ENCODE peak calls at places on chromosome 6, in six cellular contexts. I is upper lobe of right lung, L is breast epithelium, K is mesenchymal stem cell, F is cardiac muscle cell, D is heart right ventricle. U is an unnamed sample. For H3K27me3, the result is how much of the 10 kb centered on the place peaks cover.

GRCh38 chr6:89311853-89312531 is 3.1 kb downstream of the GABRR2 start:
- DNase-seq in I (no peak), L (peak), K (peak), F (peak), D (peak), U (peak)

GRCh38 chr6:11710221-11710836 is 68.3 kb downstream of the ADTRP start:
- DNase-seq in I (no peak), L (no peak), K (no peak), F (peak), D (no peak), U (no peak)

GRCh38 chr6:95364016-95364604 is 213.2 kb upstream of the MANEA start:
- DNase-seq in I (no peak), L (no peak), K (peak), F (peak), D (no peak), U (no peak)

GRCh38 chr6:42010185-42010872 is 40.0 kb upstream of the TAF8 start:
- DNase-seq in I (peak), L (no peak), K (peak), F (no peak), D (no peak), U (peak)

GRCh38 chr6:157088841-157089240 is 234.5 kb downstream of the TMEM242 start:
- DNase-seq in I (no peak), L (no peak), K (no peak), F (no peak), D (no peak), U (no peak)

GRCh38 chr6:111872521-111873177 is 603 bp downstream of the FYN start:
- DNase-seq in I (no peak), L (no peak), K (no peak), F (peak), D (peak), U (no peak)

GRCh38 chr6:105896821-105897095 is 189.4 kb upstream of the PRDM1 start:
- DNase-seq in I (no peak), L (no peak), K (no peak), F (no peak), D (no peak), U (no peak)

GRCh38 chr6:101722991-101723579 is 329.6 kb downstream of the GRIK2 start:
- DNase-seq in I (no peak), L (no peak), K (peak), F (no peak), D (no peak), U (no peak)

GRCh38 chr6:111605100-111605748 is 454 bp downstream of the TRAF3IP2 start:
- DNase-seq in I (peak), L (peak), K (peak), F (peak), D (peak), U (peak)

GRCh38 chr6:165769401-165769800 is 106.4 kb upstream of the PDE10A start:
- DNase-seq in I (no peak), L (no peak), K (no peak), F (no peak), D (no peak), U (no peak)

GRCh38 chr6:165767228-165767627 is 104.2 kb upstream of the PDE10A start:
- DNase-seq in I (no peak), L (no peak), K (no peak), F (no peak), D (no peak), U (no peak)

GRCh38 chr6:165766026-165766425 is 103.0 kb upstream of the PDE10A start:
- DNase-seq in I (no peak), L (no peak), K (no peak), F (no peak), D (no peak), U (no peak)

GRCh38 chr6:165768961-165769360 is 105.9 kb upstream of the PDE10A start:
- DNase-seq in I (no peak), L (no peak), K (no peak), F (no peak), D (no peak), U (no peak)

GRCh38 chr6:165766457-165766856 is 103.4 kb upstream of the PDE10A start:
- DNase-seq in I (no peak), L (no peak), K (peak), F (no peak), D (no peak), U (no peak)
- H3K27me3 ChIP-seq in I (under half), L (under half), K (under half), F (under half), D (under half), U (under half)

DNA sequence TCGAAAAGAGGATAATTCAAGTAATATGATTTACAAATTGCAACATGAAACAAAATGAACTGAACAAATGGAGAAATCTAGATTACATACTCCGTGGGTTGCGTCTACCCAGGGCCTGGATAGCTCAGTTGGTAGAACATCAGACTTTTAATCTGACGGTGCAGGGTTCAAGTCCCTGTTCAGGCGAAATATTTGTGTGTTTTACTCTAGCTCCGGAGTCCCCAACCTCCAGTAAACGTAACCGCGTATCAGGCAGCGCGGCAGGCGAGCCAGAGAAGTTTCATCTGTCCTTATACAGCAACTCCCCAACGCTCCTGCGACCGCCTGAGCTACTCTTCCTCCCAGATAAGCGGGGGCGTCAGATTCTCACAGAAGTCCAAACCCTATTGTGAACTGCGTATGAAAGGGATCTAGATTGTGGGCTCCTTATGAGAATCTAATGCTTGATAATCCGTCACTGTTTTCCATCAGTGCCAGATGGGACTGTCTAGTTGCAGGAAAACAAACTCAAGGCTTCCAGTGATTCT is 176.1 kb downstream of the TRIM27 start:
- DNase-seq in I (no peak), L (no peak), K (peak), F (peak), D (no peak), U (no peak)
- H3K27me3 ChIP-seq in I (half or more), L (half or more), K (under half), F (half or more), D (half or more), U (under half)

DNA sequence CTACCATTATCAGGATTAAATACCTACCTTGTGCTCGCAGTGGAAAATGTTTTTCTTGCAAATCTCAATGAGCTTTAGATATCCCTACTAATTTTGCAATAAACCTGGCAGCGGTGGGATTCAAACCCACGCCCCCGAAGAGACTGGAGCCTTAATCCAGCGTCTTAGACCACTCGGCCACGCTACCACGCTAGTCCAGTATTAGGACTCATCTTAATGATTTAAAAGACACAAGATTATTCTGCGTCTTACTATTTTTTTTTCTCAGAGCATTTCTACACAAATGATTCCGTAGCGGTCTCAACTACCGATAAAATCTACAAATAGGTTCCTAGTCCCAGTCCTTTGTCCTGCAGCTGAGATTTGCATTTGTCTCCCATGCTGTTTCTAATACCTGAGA is 35.2 kb upstream of the ZSCAN23 start:
- DNase-seq in I (no peak), L (no peak), K (no peak), F (no peak), D (no peak), U (no peak)
- H3K27me3 ChIP-seq in I (under half), L (under half), K (half or more), F (under half), D (half or more), U (under half)

GRCh38 chr6:139567095-139567494 is 192.6 kb upstream of the CITED2 start:
- DNase-seq in I (no peak), L (no peak), K (peak), F (no peak), D (no peak), U (no peak)
- H3K27me3 ChIP-seq in I (under half), L (under half), K (under half), F (under half), D (under half), U (under half)

GRCh38 chr6:5081182-5081581 is 4.0 kb upstream of the PPP1R3G start:
- DNase-seq in I (no peak), L (no peak), K (no peak), F (no peak), D (no peak), U (no peak)
- H3K27me3 ChIP-seq in I (under half), L (under half), K (under half), F (under half), D (under half), U (under half)

DNA sequence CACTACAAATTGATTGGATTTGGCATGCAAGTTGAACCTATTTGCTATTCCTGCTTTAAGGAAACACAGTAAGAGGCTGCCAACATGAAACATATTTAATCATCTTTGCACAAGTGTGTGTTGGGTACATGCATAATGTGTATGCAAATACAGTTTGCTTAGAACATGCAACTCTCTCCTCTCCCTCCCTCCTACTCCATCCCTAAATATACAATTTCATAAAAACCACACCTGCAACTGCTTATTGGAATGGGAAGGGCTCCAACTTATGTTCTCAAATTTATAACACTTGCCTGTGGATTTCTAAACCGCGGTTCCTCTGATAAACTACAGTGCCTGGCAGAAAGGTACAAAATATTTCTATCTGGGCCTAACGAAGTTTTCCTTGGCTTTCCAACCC is 71.5 kb downstream of the CD83 start:
- DNase-seq in I (no peak), L (no peak), K (no peak), F (no peak), D (no peak), U (no peak)
- H3K27me3 ChIP-seq in I (under half), L (under half), K (under half), F (under half), D (under half), U (under half)

GRCh38 chr6:7728855-7729590 is 3.1 kb downstream of the BMP6 start:
- DNase-seq in I (no peak), L (no peak), K (no peak), F (no peak), D (no peak), U (no peak)

GRCh38 chr6:7730003-7730402 is 4.1 kb downstream of the BMP6 start:
- DNase-seq in I (no peak), L (no peak), K (peak), F (no peak), D (no peak), U (no peak)

GRCh38 chr6:7731289-7731688 is 5.4 kb downstream of the BMP6 start:
- DNase-seq in I (no peak), L (no peak), K (no peak), F (no peak), D (no peak), U (no peak)

GRCh38 chr6:7730852-7731251 is 5.0 kb downstream of the BMP6 start:
- DNase-seq in I (no peak), L (no peak), K (peak), F (no peak), D (no peak), U (no peak)

DNA sequence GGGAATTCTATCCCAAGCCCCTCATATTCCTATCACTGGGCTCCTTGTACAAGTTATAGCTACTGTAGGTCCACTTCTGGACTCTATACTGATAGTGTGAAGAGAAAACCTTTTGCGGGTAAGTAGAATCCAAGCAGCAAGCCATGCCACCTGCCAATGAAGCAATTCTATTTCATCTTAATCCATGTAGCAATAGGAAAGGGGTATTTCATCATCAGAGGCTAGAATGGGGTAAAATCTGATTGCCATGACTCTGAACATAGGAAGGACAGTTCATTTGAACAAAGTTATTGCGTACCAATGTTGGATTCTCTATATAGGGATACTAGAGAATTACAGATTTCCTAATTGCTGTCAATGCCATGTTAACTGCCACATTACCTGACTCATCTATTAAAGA is 4.5 kb downstream of the BMP6 start:
- DNase-seq in I (no peak), L (no peak), K (no peak), F (no peak), D (no peak), U (no peak)
- H3K27me3 ChIP-seq in I (under half), L (half or more), K (under half), F (half or more), D (half or more), U (under half)

U was measured in HL-60.